ENCODE peak calls at places on chromosomes 13 and 19, in eight cellular contexts. K is neural crest cell, Z is mucosa of descending colon, H is GM20000, E is colonic mucosa, A is right lobe of liver, P is psoas muscle, V is PC-9. X is an unnamed sample.

GRCh38 chr19:29076161-29076560 is 136.8 kb downstream of the UQCRFS1 start:
- DNase-seq in H (no peak), E (no peak), K (no peak), Z (no peak), A (no peak), V (no peak), P (no peak), X (no peak)

GRCh38 chr19:46492841-46493235 is 2.8 kb downstream of the PNMA8B start:
- DNase-seq in P (no peak), E (no peak), A (no peak), K (no peak), V (no peak), H (no peak), Z (no peak), X (no peak)

GRCh38 chr13:33494596-33495214 is 209.2 kb upstream of the STARD13 start:
- DNase-seq in H (no peak), Z (no peak), A (no peak), K (no peak), V (peak; percentile 42), E (no peak), P (no peak), X (no peak)

GRCh38 chr19:30590596-30591229 is 218.5 kb downstream of the ZNF536 start:
- DNase-seq in E (no peak), P (no peak), K (no peak), Z (no peak), H (no peak), A (no peak), V (no peak), X (no peak)

GRCh38 chr19:17579523-17580244 is 24.2 kb downstream of the COLGALT1 start:
- DNase-seq in E (peak; percentile 82), Z (peak; percentile 84), A (no peak), P (peak; percentile 75), K (peak; percentile 55), H (peak; percentile 85), V (peak; percentile 81), X (peak; percentile 84)

GRCh38 chr19:14901675-14902260 is 15.8 kb upstream of the OR7A17 start:
- DNase-seq in Z (no peak), P (no peak), V (peak; percentile 64), A (no peak), H (no peak), K (no peak), E (no peak), X (no peak)

GRCh38 chr19:10191347-10191746 is 3.4 kb downstream of the DNMT1 start:
- DNase-seq in P (no peak), Z (no peak), V (peak; percentile 66), H (no peak), E (no peak), A (peak; percentile 71), K (no peak), X (no peak)

GRCh38 chr13:49410006-49410405 is 33.9 kb downstream of the CAB39L start:
- DNase-seq in K (no peak), P (no peak), E (no peak), V (no peak), A (no peak), Z (no peak), H (no peak), X (no peak)

GRCh38 chr13:40580566-40581276 is 85.7 kb downstream of the FOXO1 start:
- DNase-seq in K (no peak), V (no peak), P (no peak), Z (no peak), E (no peak), A (no peak), H (no peak), X (no peak)

GRCh38 chr13:95547531-95548167 is 4.9 kb upstream of the CLDN10 start:
- DNase-seq in P (no peak), H (no peak), A (no peak), E (no peak), K (no peak), Z (no peak), V (no peak), X (no peak)

GRCh38 chr13:52670726-52671125 is 18.1 kb downstream of the SUGT1 start:
- DNase-seq in E (no peak), A (no peak), H (no peak), K (no peak), P (no peak), Z (no peak), V (no peak), X (no peak)

GRCh38 chr13:106499905-106500304 is 35.6 kb downstream of the EFNB2 start:
- DNase-seq in H (no peak), V (no peak), A (no peak), K (no peak), E (no peak), Z (no peak), P (no peak), X (peak; percentile 18)

GRCh38 chr19:10450853-10451609 is 30.7 kb downstream of the PDE4A start:
- DNase-seq in A (no peak), E (peak; percentile 93), V (no peak), H (no peak), P (no peak), K (no peak), Z (peak; percentile 97), X (peak; percentile 34)

GRCh38 chr13:111623170-111623569 is 302.7 kb downstream of the TEX29 start:
- DNase-seq in A (no peak), H (no peak), E (no peak), Z (no peak), V (no peak), P (no peak), K (no peak), X (no peak)

GRCh38 chr13:104256701-104257100 is 1190.5 kb upstream of the SLC10A2 start:
- DNase-seq in E (no peak), H (no peak), V (no peak), Z (no peak), A (no peak), P (no peak), K (no peak), X (no peak)

GRCh38 chr19:49677232-49677881 is at the start of gene PRMT1:
- DNase-seq in E (no peak), Z (peak; percentile 53), K (peak; percentile 51), A (no peak), P (peak; percentile 80), H (no peak), V (no peak), X (peak; percentile 70)

GRCh38 chr13:22758245-22758644 is 422.5 kb upstream of the SGCG start:
- DNase-seq in E (no peak), P (no peak), V (no peak), K (no peak), Z (no peak), H (no peak), A (no peak), X (no peak)

GRCh38 chr19:7925171-7925837 is 631 bp downstream of the CTXN1 start:
- DNase-seq in Z (peak; percentile 67), P (peak; percentile 85), E (peak; percentile 71), K (peak; percentile 98), H (peak; percentile 93), V (peak; percentile 61), A (peak; percentile 69), X (peak; percentile 84)

GRCh38 chr19:4246767-4247593 is at the start of gene YJU2:
- DNase-seq in Z (peak; percentile 100), V (peak; percentile 92), P (peak; percentile 99), K (peak; percentile 98), A (peak; percentile 100), H (peak; percentile 99), E (peak; percentile 100), X (peak; percentile 100)

DNA sequence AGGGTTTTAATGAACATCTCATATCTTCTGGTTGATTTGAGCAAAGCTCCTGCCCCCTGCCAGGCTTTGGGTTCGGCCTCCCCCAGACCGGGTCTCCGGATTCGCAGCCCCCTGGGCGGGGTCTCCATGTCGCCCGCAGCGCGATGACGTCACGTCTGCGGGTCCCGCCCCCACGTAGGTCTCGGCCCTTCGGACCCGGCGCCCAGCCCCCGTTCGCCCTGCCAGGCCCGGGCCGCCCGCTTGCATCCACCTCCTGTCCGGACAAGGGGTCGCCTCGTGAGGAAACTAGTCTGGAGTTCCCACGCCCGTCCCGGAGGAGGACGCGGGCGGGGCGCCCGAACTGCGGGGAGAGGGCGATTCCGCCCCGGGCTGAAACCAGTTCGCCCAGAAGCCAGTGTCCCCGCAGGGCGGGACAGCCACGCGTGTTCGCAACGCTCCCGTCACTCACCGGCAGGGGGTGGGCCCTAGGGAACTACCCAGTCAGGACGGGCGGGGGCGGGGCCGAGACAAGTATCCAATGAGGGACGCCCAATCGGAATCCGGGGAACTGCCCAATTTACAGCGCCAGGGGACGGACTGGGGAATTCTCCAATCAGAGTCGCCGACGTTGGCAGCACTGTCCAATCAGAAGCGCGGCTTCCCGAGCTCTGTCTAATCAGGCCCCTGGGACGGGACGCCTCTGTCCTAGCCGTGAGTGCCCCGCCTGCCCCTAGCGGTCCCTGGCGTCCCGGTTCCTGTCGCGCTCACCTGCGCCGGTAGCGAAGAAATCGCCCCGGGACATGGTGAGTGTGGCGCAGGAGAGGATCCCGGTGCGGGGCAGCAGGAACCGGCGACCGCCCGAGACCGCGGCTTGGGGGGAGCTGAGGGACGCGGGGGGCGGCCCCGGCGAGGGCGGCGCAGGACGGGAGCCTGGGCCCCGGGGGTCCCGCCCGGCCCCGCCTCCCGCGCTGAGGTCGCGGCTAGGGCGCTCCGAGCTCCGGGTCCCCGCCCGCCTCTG is at the start of gene ZNF555:
- DNase-seq in V (peak; percentile 93), E (peak; percentile 99), P (peak; percentile 100), K (peak; percentile 95), A (peak; percentile 99), H (peak; percentile 100), Z (peak; percentile 100), X (peak; percentile 100)
- TF ChIP-seq CTCF in V (peak; percentile 61), E (peak; percentile 45), P (peak; percentile 51), K (peak; percentile 59), A (peak; percentile 47), H (peak; percentile 8), Z (peak; percentile 62), X (peak; percentile 60)

DNA sequence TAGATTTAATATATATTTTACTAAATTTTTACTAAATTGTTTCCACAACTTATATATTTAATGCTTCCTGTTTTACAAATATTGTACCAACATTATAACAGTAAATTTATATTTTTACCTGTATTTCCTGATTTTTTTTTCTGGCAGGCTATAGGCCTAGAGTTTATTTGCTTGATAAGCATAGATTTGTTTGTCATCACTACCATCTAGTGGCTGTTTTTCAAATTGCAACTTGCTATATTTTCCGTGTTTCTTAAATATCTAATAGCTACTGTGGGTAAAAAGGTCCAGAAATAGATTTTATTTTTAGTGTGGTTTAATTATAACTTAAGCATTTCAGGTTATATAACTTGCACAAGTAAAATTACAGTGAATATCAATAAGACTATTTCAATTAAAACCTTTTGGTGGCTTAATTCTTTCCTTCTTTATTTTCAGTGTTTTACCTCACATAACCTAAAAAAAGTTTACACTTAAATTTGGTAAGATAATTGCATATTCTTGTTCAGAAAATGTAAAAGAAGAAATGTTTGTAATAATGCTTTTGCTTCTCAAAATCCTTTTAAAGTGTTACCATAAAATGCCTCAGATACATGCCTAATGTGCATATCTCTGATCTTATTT is 60.6 kb downstream of the NDFIP2 start:
- DNase-seq in Z (peak; percentile 42), H (peak; percentile 24), A (no peak), K (no peak), E (no peak), V (peak; percentile 46), P (no peak), X (peak; percentile 79)
- TF ChIP-seq CTCF in Z (peak; percentile 62), H (peak; percentile 55), A (peak; percentile 85), K (peak; percentile 96), E (peak; percentile 85), V (peak; percentile 94), P (peak; percentile 94), X (peak; percentile 48)

GRCh38 chr13:75513271-75513670 is 24.4 kb downstream of the COMMD6 start:
- DNase-seq in K (no peak), V (no peak), P (no peak), Z (no peak), E (no peak), A (no peak), H (no peak), X (no peak)
- TF ChIP-seq CTCF in K (no peak), V (no peak), P (no peak), Z (no peak), E (no peak), A (no peak), H (no peak), X (no peak)

GRCh38 chr19:44948237-44948636 is 2.4 kb downstream of the APOC2 start:
- DNase-seq in E (no peak), P (no peak), K (no peak), A (no peak), Z (no peak), V (no peak), H (no peak), X (no peak)
- TF ChIP-seq CTCF in E (no peak), P (no peak), K (no peak), A (no peak), Z (no peak), V (no peak), H (no peak), X (no peak)